ENCODE peak calls at places on chromosomes 12 and 14, in ten cellular contexts. C is pancreas, K is transverse colon, O is upper lobe of left lung, J is heart left ventricle, P is GM10248, M is endothelial cell, R is neural crest cell, H is GM06990, D is glutamatergic neuron. V is an unnamed sample.

GRCh38 chr12:117750657-117751056 is 218.1 kb downstream of the KSR2 start:
- DNase-seq in C (no peak), K (no peak), O (no peak), J (no peak), P (no peak), M (no peak), R (no peak), H (no peak), D (no peak), V (no peak)

GRCh38 chr12:46208370-46208769 is 60.5 kb downstream of the SLC38A1 start:
- DNase-seq in C (no peak), K (no peak), O (no peak), J (no peak), P (no peak), M (no peak), R (no peak), H (no peak), D (no peak), V (no peak)

GRCh38 chr14:44833376-44833775 is 128.4 kb downstream of the KLHL28 start:
- DNase-seq in C (no peak), K (no peak), O (no peak), J (no peak), P (no peak), M (no peak), R (no peak), H (no peak), D (no peak), V (no peak)

GRCh38 chr12:66035289-66035961 is 95.1 kb downstream of the LLPH start:
- DNase-seq in C (no peak), K (no peak), O (no peak), J (no peak), P (no peak), M (no peak), R (peak; percentile 22), H (no peak), D (no peak), V (no peak)

GRCh38 chr12:4974217-4974616 is 64.5 kb downstream of the KCNA1 start:
- DNase-seq in C (no peak), K (no peak), O (no peak), J (no peak), P (no peak), M (no peak), R (no peak), H (no peak), D (no peak), V (no peak)

GRCh38 chr12:42129595-42130204 is 15.0 kb downstream of the GXYLT1 start:
- DNase-seq in C (peak; percentile 51), K (peak; percentile 13), O (no peak), J (no peak), P (no peak), M (peak; percentile 46), R (no peak), H (no peak), D (no peak), V (no peak)

GRCh38 chr12:75831413-75831812 is 200.2 kb downstream of the PHLDA1 start:
- DNase-seq in C (no peak), K (no peak), O (no peak), J (no peak), P (no peak), M (no peak), R (no peak), H (no peak), D (no peak), V (no peak)

GRCh38 chr14:74571901-74572828 is 39.9 kb downstream of the LTBP2 start:
- DNase-seq in C (no peak), K (peak; percentile 21), O (no peak), J (peak; percentile 40), P (no peak), M (no peak), R (peak; percentile 46), H (no peak), D (no peak), V (peak; percentile 65)

GRCh38 chr12:2359725-2360629 is 307.2 kb downstream of the CACNA1C start:
- DNase-seq in C (no peak), K (no peak), O (no peak), J (no peak), P (no peak), M (no peak), R (no peak), H (no peak), D (no peak), V (no peak)

GRCh38 chr12:2358986-2359658 is 306.3 kb downstream of the CACNA1C start:
- DNase-seq in C (no peak), K (no peak), O (no peak), J (no peak), P (no peak), M (no peak), R (no peak), H (no peak), D (no peak), V (no peak)

GRCh38 chr12:2360630-2361170 is 307.9 kb downstream of the CACNA1C start:
- DNase-seq in C (no peak), K (no peak), O (no peak), J (no peak), P (no peak), M (no peak), R (no peak), H (no peak), D (no peak), V (no peak)

GRCh38 chr12:2363836-2364565 is 311.2 kb downstream of the CACNA1C start:
- DNase-seq in C (no peak), K (peak; percentile 56), O (no peak), J (no peak), P (no peak), M (no peak), R (no peak), H (no peak), D (no peak), V (no peak)

GRCh38 chr12:2364566-2365165 is 311.9 kb downstream of the CACNA1C start:
- DNase-seq in C (no peak), K (no peak), O (no peak), J (no peak), P (no peak), M (no peak), R (no peak), H (no peak), D (no peak), V (no peak)
- TF ChIP-seq CTCF in C (no peak), K (no peak), O (no peak), J (no peak), P (no peak), M (no peak), R (peak; percentile 42), H (no peak), D (peak; percentile 22), V (no peak)

GRCh38 chr14:63210812-63211211 is 6.6 kb downstream of the RHOJ start:
- DNase-seq in C (no peak), K (no peak), O (no peak), J (no peak), P (no peak), M (no peak), R (no peak), H (no peak), D (no peak), V (no peak)

GRCh38 chr14:63214417-63215196 is 10.4 kb downstream of the RHOJ start:
- DNase-seq in C (no peak), K (no peak), O (no peak), J (no peak), P (no peak), M (no peak), R (no peak), H (no peak), D (no peak), V (no peak)

GRCh38 chr14:63212776-63213500 is 8.7 kb downstream of the RHOJ start:
- DNase-seq in C (no peak), K (no peak), O (no peak), J (no peak), P (no peak), M (no peak), R (no peak), H (no peak), D (no peak), V (no peak)

GRCh38 chr14:63209160-63209559 is 4.9 kb downstream of the RHOJ start:
- DNase-seq in C (no peak), K (no peak), O (no peak), J (no peak), P (no peak), M (no peak), R (no peak), H (no peak), D (no peak), V (no peak)

DNA sequence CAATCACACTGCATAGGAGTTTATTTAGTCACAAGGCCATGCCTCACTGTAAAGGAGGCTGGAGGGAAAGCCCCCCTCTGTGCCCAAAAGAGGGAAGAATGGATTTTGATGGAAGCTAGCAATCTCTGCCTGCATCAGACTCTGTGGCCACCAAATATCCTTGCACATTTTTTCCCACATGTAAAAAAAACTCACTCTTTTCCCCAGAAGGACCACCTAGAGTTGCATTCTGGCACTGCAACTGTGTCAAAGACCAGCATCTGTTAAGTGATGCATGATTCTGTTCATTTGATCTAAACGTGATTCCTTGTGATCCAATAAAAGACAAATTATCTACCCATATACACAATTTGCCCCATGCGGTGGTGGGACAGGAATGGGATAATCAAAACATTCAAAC is 8.0 kb downstream of the RHOJ start:
- DNase-seq in C (no peak), K (no peak), O (no peak), J (no peak), P (no peak), M (no peak), R (no peak), H (no peak), D (no peak), V (no peak)
- TF ChIP-seq CTCF in C (no peak), K (no peak), O (no peak), J (no peak), P (no peak), M (peak; percentile 60), R (peak; percentile 50), H (no peak), D (peak; percentile 56), V (peak; percentile 49)

DNA sequence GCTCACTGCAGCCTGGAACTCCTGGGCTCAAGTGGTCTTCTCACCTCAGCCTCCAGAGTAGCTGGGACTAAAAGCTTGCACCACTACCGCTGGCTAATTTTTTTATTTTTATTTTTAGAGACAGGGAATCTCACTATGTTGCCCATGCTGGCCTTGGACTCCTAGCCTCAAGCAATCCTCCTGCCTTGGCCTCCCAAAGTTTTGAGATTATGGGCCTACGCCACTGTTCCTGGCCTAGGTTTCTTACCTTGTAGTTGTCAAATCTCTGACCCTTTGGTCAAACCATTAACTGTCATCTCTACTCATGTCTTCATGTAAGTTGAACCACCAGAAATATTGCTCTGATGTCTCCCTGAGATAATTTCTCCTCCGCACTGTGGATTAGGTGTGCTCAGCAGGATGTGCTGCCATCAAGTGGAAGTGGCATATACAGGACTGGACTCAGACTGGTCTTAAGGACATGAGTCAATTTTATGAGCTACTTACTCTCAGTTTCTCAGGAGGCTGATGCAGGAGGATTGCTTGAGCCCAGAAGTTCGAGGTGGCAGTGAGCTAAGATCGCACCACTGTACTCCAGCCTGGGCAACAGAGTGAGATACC is 28.5 kb downstream of the ACTR6 start:
- DNase-seq in C (no peak), K (no peak), O (no peak), J (no peak), P (no peak), M (no peak), R (no peak), H (no peak), D (no peak), V (no peak)
- TF ChIP-seq CTCF in C (no peak), K (peak; percentile 33), O (no peak), J (no peak), P (peak; percentile 1), M (no peak), R (no peak), H (no peak), D (no peak), V (no peak)

DNA sequence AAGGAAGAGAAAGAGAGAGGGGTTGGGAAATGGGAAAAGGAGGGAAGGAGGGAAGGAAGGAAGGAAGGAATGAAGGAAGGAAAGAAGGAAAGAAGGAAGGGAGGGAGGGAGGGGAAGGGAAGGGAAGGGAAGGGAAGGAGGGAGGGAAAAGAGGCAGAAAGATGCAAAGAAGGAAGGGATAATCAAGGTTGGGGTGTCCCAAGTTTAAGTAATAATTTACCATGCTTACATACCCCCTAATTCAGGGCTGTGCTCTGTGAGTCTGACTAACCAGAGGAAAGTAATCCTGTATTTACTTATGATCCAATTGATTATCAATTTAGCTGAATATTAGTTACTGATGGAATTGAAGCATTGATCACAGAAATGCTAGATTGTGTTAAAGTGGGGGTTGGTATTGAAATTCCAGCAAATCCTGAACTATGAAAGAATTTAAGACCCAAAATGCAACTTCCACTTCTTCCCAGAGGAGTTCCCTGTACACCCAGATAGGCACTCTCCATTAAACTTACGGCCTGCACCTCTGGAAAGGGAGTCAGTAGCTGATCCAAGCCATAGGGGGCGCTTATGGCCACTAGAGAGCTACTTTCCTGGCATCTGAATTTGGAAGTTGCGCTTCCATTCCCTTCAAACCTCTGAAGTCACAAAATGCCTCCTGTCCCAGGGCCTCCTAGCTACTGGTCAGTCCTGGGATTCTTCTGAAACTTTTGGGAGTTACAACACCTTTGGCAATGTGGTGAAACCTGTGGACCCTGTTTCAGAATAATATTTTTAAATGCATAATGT is 162.7 kb upstream of the PWP1 start:
- DNase-seq in C (no peak), K (no peak), O (no peak), J (no peak), P (no peak), M (peak; percentile 29), R (peak; percentile 2), H (no peak), D (peak; percentile 29), V (no peak)
- TF ChIP-seq CTCF in C (no peak), K (no peak), O (no peak), J (no peak), P (no peak), M (peak; percentile 37), R (peak; percentile 42), H (peak; percentile 21), D (no peak), V (no peak)